ENCODE peak calls at places on chromosome 17, in nine cellular contexts. One of them, this sample, is unnamed.

GRCh38 chr17:45733781-45734180 is 50.3 kb upstream of the CRHR1 start:
- DNase-seq in A549: no peak
- DNase-seq in MM.1S: no peak
- DNase-seq in GM23338: no peak
- DNase-seq in Karpas-422: no peak
- DNase-seq in mesenchymal stem cell: no peak
- DNase-seq in PC-3: no peak
- DNase-seq in osteoblast: no peak
- DNase-seq in fibroblast of lung: no peak
- DNase-seq in this sample: peak; percentile 4

GRCh38 chr17:42518046-42518754 is 17.8 kb upstream of the NAGLU start:
- DNase-seq in A549: peak; percentile 94
- DNase-seq in osteoblast: peak; percentile 94
- DNase-seq in fibroblast of lung: peak; percentile 98
- DNase-seq in Karpas-422: no peak
- DNase-seq in PC-3: peak; percentile 89
- DNase-seq in MM.1S: no peak
- DNase-seq in GM23338: no peak
- DNase-seq in mesenchymal stem cell: peak; percentile 98
- DNase-seq in this sample: peak; percentile 22

GRCh38 chr17:75511610-75512575 is 3.4 kb downstream of the CASKIN2 start:
- DNase-seq in PC-3: no peak
- DNase-seq in MM.1S: no peak
- DNase-seq in Karpas-422: no peak
- DNase-seq in osteoblast: no peak
- DNase-seq in GM23338: no peak
- DNase-seq in mesenchymal stem cell: peak; percentile 19
- DNase-seq in A549: no peak
- DNase-seq in fibroblast of lung: peak; percentile 57
- DNase-seq in this sample: no peak

GRCh38 chr17:19573075-19573474 is 39.4 kb downstream of the SLC47A1 start:
- DNase-seq in A549: no peak
- DNase-seq in PC-3: no peak
- DNase-seq in MM.1S: no peak
- DNase-seq in GM23338: no peak
- DNase-seq in mesenchymal stem cell: peak; percentile 74
- DNase-seq in fibroblast of lung: peak; percentile 28
- DNase-seq in osteoblast: peak; percentile 77
- DNase-seq in Karpas-422: no peak
- DNase-seq in this sample: no peak

GRCh38 chr17:794876-795275 is 12.7 kb downstream of the MRM3 start:
- DNase-seq in MM.1S: peak; percentile 42
- DNase-seq in PC-3: peak; percentile 80
- DNase-seq in A549: peak; percentile 87
- DNase-seq in osteoblast: peak; percentile 96
- DNase-seq in mesenchymal stem cell: peak; percentile 70
- DNase-seq in GM23338: peak; percentile 93
- DNase-seq in fibroblast of lung: peak; percentile 82
- DNase-seq in Karpas-422: no peak
- DNase-seq in this sample: peak; percentile 87

GRCh38 chr17:21127508-21128077 is 829 bp downstream of the DHRS7B start:
- DNase-seq in Karpas-422: no peak
- DNase-seq in GM23338: no peak
- DNase-seq in osteoblast: no peak
- DNase-seq in A549: no peak
- DNase-seq in MM.1S: no peak
- DNase-seq in PC-3: peak; percentile 15
- DNase-seq in fibroblast of lung: peak; percentile 2
- DNase-seq in mesenchymal stem cell: no peak
- DNase-seq in this sample: no peak

GRCh38 chr17:6366144-6366755 is 68.7 kb downstream of the AIPL1 start:
- DNase-seq in Karpas-422: no peak
- DNase-seq in fibroblast of lung: peak; percentile 19
- DNase-seq in MM.1S: no peak
- DNase-seq in A549: no peak
- DNase-seq in PC-3: peak; percentile 75
- DNase-seq in mesenchymal stem cell: peak; percentile 77
- DNase-seq in osteoblast: no peak
- DNase-seq in GM23338: no peak
- DNase-seq in this sample: peak; percentile 54

GRCh38 chr17:10683853-10684252 is 13.5 kb downstream of the SCO1 start:
- DNase-seq in osteoblast: peak; percentile 72
- DNase-seq in Karpas-422: peak; percentile 73
- DNase-seq in A549: peak; percentile 21
- DNase-seq in MM.1S: peak; percentile 33
- DNase-seq in PC-3: peak; percentile 33
- DNase-seq in GM23338: peak; percentile 54
- DNase-seq in mesenchymal stem cell: peak; percentile 43
- DNase-seq in fibroblast of lung: peak; percentile 51
- DNase-seq in this sample: no peak

GRCh38 chr17:82502207-82502606 is 17.3 kb upstream of the FOXK2 start:
- DNase-seq in mesenchymal stem cell: no peak
- DNase-seq in osteoblast: peak; percentile 62
- DNase-seq in A549: no peak
- DNase-seq in Karpas-422: no peak
- DNase-seq in MM.1S: no peak
- DNase-seq in PC-3: no peak
- DNase-seq in fibroblast of lung: peak; percentile 62
- DNase-seq in GM23338: no peak
- DNase-seq in this sample: no peak

GRCh38 chr17:10843806-10844205 is 5.9 kb upstream of the PIRT start:
- DNase-seq in GM23338: peak; percentile 22
- DNase-seq in Karpas-422: no peak
- DNase-seq in mesenchymal stem cell: no peak
- DNase-seq in A549: no peak
- DNase-seq in MM.1S: no peak
- DNase-seq in fibroblast of lung: no peak
- DNase-seq in osteoblast: no peak
- DNase-seq in PC-3: no peak
- DNase-seq in this sample: peak; percentile 48

GRCh38 chr17:17628388-17629008 is 37.0 kb upstream of the PEMT start:
- DNase-seq in MM.1S: peak; percentile 67
- DNase-seq in mesenchymal stem cell: no peak
- DNase-seq in osteoblast: no peak
- DNase-seq in A549: no peak
- DNase-seq in PC-3: no peak
- DNase-seq in GM23338: no peak
- DNase-seq in fibroblast of lung: no peak
- DNase-seq in Karpas-422: no peak
- DNase-seq in this sample: no peak

GRCh38 chr17:7561028-7561575 is 617 bp upstream of the SENP3 start:
- DNase-seq in GM23338: peak; percentile 95
- DNase-seq in PC-3: peak; percentile 84
- DNase-seq in MM.1S: peak; percentile 89
- DNase-seq in fibroblast of lung: peak; percentile 77
- DNase-seq in osteoblast: peak; percentile 99
- DNase-seq in A549: peak; percentile 98
- DNase-seq in mesenchymal stem cell: peak; percentile 87
- DNase-seq in Karpas-422: peak; percentile 92
- DNase-seq in this sample: peak; percentile 96

DNA sequence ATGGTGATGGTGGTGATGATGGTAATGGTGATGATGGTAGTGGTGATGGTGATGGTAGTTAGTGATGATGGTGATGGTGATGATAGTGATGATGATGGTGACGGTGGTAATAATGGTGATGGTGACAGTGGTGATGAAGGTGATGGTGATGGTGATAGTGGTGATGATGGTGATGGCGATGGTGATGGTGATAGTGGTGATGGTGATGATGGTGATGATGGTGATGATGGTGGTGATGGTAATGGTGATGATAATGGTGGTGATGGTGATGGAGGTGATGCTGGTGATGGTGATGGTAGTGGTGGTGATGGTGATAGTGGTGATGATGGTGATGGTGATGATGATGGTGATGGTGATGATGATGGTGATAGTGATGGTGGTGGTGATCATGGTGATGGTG is 148.7 kb upstream of the TNRC6C start:
- DNase-seq in GM23338: no peak
- DNase-seq in PC-3: no peak
- DNase-seq in mesenchymal stem cell: no peak
- DNase-seq in A549: no peak
- DNase-seq in osteoblast: no peak
- DNase-seq in MM.1S: no peak
- DNase-seq in Karpas-422: no peak
- DNase-seq in fibroblast of lung: no peak
- DNase-seq in this sample: no peak
- H3K4me2 ChIP-seq in GM23338: peak overlapping the region; percentile 60
- H3K4me2 ChIP-seq in PC-3: no peak overlapping the region
- H3K4me2 ChIP-seq in mesenchymal stem cell: no peak overlapping the region
- H3K4me2 ChIP-seq in A549: no peak overlapping the region
- H3K4me2 ChIP-seq in osteoblast: no peak overlapping the region
- H3K4me2 ChIP-seq in MM.1S: no peak overlapping the region
- H3K4me2 ChIP-seq in Karpas-422: no peak overlapping the region
- H3K4me2 ChIP-seq in fibroblast of lung: no peak overlapping the region
- H3K4me2 ChIP-seq in this sample: no peak overlapping the region

GRCh38 chr17:73625006-73625405 is 19.2 kb downstream of the SDK2 start:
- DNase-seq in Karpas-422: no peak
- DNase-seq in mesenchymal stem cell: no peak
- DNase-seq in A549: no peak
- DNase-seq in PC-3: no peak
- DNase-seq in osteoblast: peak; percentile 32
- DNase-seq in GM23338: no peak
- DNase-seq in fibroblast of lung: no peak
- DNase-seq in MM.1S: no peak
- DNase-seq in this sample: no peak
- H3K4me2 ChIP-seq in Karpas-422: no peak overlapping the region
- H3K4me2 ChIP-seq in mesenchymal stem cell: no peak overlapping the region
- H3K4me2 ChIP-seq in A549: no peak overlapping the region
- H3K4me2 ChIP-seq in PC-3: no peak overlapping the region
- H3K4me2 ChIP-seq in osteoblast: no peak overlapping the region
- H3K4me2 ChIP-seq in GM23338: no peak overlapping the region
- H3K4me2 ChIP-seq in fibroblast of lung: no peak overlapping the region
- H3K4me2 ChIP-seq in MM.1S: no peak overlapping the region
- H3K4me2 ChIP-seq in this sample: no peak overlapping the region

GRCh38 chr17:67399676-67400075 is 22.6 kb downstream of the PITPNC1 start:
- DNase-seq in fibroblast of lung: no peak
- DNase-seq in mesenchymal stem cell: no peak
- DNase-seq in Karpas-422: no peak
- DNase-seq in GM23338: no peak
- DNase-seq in A549: no peak
- DNase-seq in MM.1S: no peak
- DNase-seq in osteoblast: no peak
- DNase-seq in PC-3: no peak
- DNase-seq in this sample: no peak

GRCh38 chr17:67401106-67401505 is 24.0 kb downstream of the PITPNC1 start:
- DNase-seq in mesenchymal stem cell: no peak
- DNase-seq in GM23338: no peak
- DNase-seq in osteoblast: no peak
- DNase-seq in MM.1S: no peak
- DNase-seq in PC-3: no peak
- DNase-seq in A549: no peak
- DNase-seq in fibroblast of lung: no peak
- DNase-seq in Karpas-422: no peak
- DNase-seq in this sample: no peak

GRCh38 chr17:67403065-67403464 is 26.0 kb downstream of the PITPNC1 start:
- DNase-seq in osteoblast: no peak
- DNase-seq in Karpas-422: no peak
- DNase-seq in mesenchymal stem cell: no peak
- DNase-seq in fibroblast of lung: no peak
- DNase-seq in MM.1S: no peak
- DNase-seq in PC-3: no peak
- DNase-seq in A549: no peak
- DNase-seq in GM23338: no peak
- DNase-seq in this sample: no peak

GRCh38 chr17:67401598-67402504 is 24.8 kb downstream of the PITPNC1 start:
- DNase-seq in fibroblast of lung: no peak
- DNase-seq in osteoblast: no peak
- DNase-seq in mesenchymal stem cell: no peak
- DNase-seq in A549: no peak
- DNase-seq in PC-3: no peak
- DNase-seq in Karpas-422: no peak
- DNase-seq in GM23338: peak; percentile 22
- DNase-seq in MM.1S: no peak
- DNase-seq in this sample: no peak

GRCh38 chr17:67400193-67400592 is 23.1 kb downstream of the PITPNC1 start:
- DNase-seq in Karpas-422: no peak
- DNase-seq in mesenchymal stem cell: peak; percentile 25
- DNase-seq in A549: no peak
- DNase-seq in MM.1S: no peak
- DNase-seq in fibroblast of lung: peak; percentile 25
- DNase-seq in GM23338: no peak
- DNase-seq in osteoblast: no peak
- DNase-seq in PC-3: no peak
- DNase-seq in this sample: no peak
- H3K4me2 ChIP-seq in Karpas-422: no peak overlapping the region
- H3K4me2 ChIP-seq in mesenchymal stem cell: no peak overlapping the region
- H3K4me2 ChIP-seq in A549: no peak overlapping the region
- H3K4me2 ChIP-seq in MM.1S: no peak overlapping the region
- H3K4me2 ChIP-seq in fibroblast of lung: no peak overlapping the region
- H3K4me2 ChIP-seq in GM23338: no peak overlapping the region
- H3K4me2 ChIP-seq in osteoblast: no peak overlapping the region
- H3K4me2 ChIP-seq in PC-3: no peak overlapping the region
- H3K4me2 ChIP-seq in this sample: no peak overlapping the region

GRCh38 chr17:68356949-68357455 is 65.7 kb downstream of the ARSG start:
- DNase-seq in PC-3: no peak
- DNase-seq in fibroblast of lung: no peak
- DNase-seq in A549: no peak
- DNase-seq in MM.1S: no peak
- DNase-seq in Karpas-422: no peak
- DNase-seq in osteoblast: no peak
- DNase-seq in GM23338: no peak
- DNase-seq in mesenchymal stem cell: no peak
- DNase-seq in this sample: no peak
- H3K4me2 ChIP-seq in PC-3: no peak overlapping the region
- H3K4me2 ChIP-seq in fibroblast of lung: no peak overlapping the region
- H3K4me2 ChIP-seq in A549: no peak overlapping the region
- H3K4me2 ChIP-seq in MM.1S: no peak overlapping the region
- H3K4me2 ChIP-seq in Karpas-422: no peak overlapping the region
- H3K4me2 ChIP-seq in osteoblast: no peak overlapping the region
- H3K4me2 ChIP-seq in GM23338: no peak overlapping the region
- H3K4me2 ChIP-seq in mesenchymal stem cell: no peak overlapping the region
- H3K4me2 ChIP-seq in this sample: no peak overlapping the region

GRCh38 chr17:50205111-50205821 is 3.8 kb upstream of the COL1A1 start:
- DNase-seq in PC-3: no peak
- DNase-seq in Karpas-422: no peak
- DNase-seq in A549: no peak
- DNase-seq in fibroblast of lung: no peak
- DNase-seq in osteoblast: peak; percentile 57
- DNase-seq in mesenchymal stem cell: peak; percentile 76
- DNase-seq in GM23338: no peak
- DNase-seq in MM.1S: no peak
- DNase-seq in this sample: no peak

GRCh38 chr17:50207318-50207717 is 5.9 kb upstream of the COL1A1 start:
- DNase-seq in PC-3: no peak
- DNase-seq in Karpas-422: no peak
- DNase-seq in fibroblast of lung: no peak
- DNase-seq in A549: no peak
- DNase-seq in osteoblast: no peak
- DNase-seq in mesenchymal stem cell: peak; percentile 20
- DNase-seq in GM23338: no peak
- DNase-seq in MM.1S: no peak
- DNase-seq in this sample: no peak

GRCh38 chr17:50205931-50206505 is 4.6 kb upstream of the COL1A1 start:
- DNase-seq in fibroblast of lung: no peak
- DNase-seq in Karpas-422: no peak
- DNase-seq in PC-3: no peak
- DNase-seq in mesenchymal stem cell: no peak
- DNase-seq in MM.1S: no peak
- DNase-seq in A549: no peak
- DNase-seq in osteoblast: peak; percentile 70
- DNase-seq in GM23338: no peak
- DNase-seq in this sample: no peak

GRCh38 chr17:50207792-50208567 is 6.5 kb upstream of the COL1A1 start:
- DNase-seq in mesenchymal stem cell: no peak
- DNase-seq in A549: no peak
- DNase-seq in MM.1S: no peak
- DNase-seq in GM23338: peak; percentile 42
- DNase-seq in Karpas-422: no peak
- DNase-seq in PC-3: no peak
- DNase-seq in fibroblast of lung: no peak
- DNase-seq in osteoblast: no peak
- DNase-seq in this sample: peak; percentile 84

GRCh38 chr17:50206604-50207293 is 5.3 kb upstream of the COL1A1 start:
- DNase-seq in A549: no peak
- DNase-seq in GM23338: peak; percentile 83
- DNase-seq in Karpas-422: peak; percentile 50
- DNase-seq in osteoblast: peak; percentile 87
- DNase-seq in MM.1S: no peak
- DNase-seq in PC-3: no peak
- DNase-seq in mesenchymal stem cell: peak; percentile 79
- DNase-seq in fibroblast of lung: peak; percentile 52
- DNase-seq in this sample: peak; percentile 91
- H3K4me2 ChIP-seq in A549: peak overlapping the region; percentile 3
- H3K4me2 ChIP-seq in GM23338: peak overlapping the region; percentile 67
- H3K4me2 ChIP-seq in Karpas-422: no peak overlapping the region
- H3K4me2 ChIP-seq in osteoblast: peak overlapping the region; percentile 63
- H3K4me2 ChIP-seq in MM.1S: no peak overlapping the region
- H3K4me2 ChIP-seq in PC-3: no peak overlapping the region
- H3K4me2 ChIP-seq in mesenchymal stem cell: peak overlapping the region; percentile 31
- H3K4me2 ChIP-seq in fibroblast of lung: peak overlapping the region; percentile 69
- H3K4me2 ChIP-seq in this sample: no peak overlapping the region

This sample was measured in H9.